ENCODE peak calls at places on chromosomes 12 and 14, in eight cellular contexts. K, S, H, R, X, O, L and N are unnamed samples. For H3K27me3 and H3K36me3, the result is how much of the 10 kb centered on the place peaks cover.

GRCh38 chr12:84874125-84874824 is 38.3 kb downstream of the SLC6A15 start:
- DNase-seq in H (no peak), S (no peak), X (peak), R (peak), O (peak), K (no peak), L (no peak), N (no peak)

GRCh38 chr12:92899388-92900001 is 29.6 kb downstream of the EEA1 start:
- DNase-seq in O (peak), L (peak), S (no peak), H (peak), K (no peak), X (no peak), R (peak), N (peak)

GRCh38 chr14:54603362-54603761 is 36.4 kb downstream of the SAMD4A start:
- DNase-seq in X (no peak), K (no peak), H (no peak), S (no peak), L (no peak), O (peak), R (no peak), N (no peak)

GRCh38 chr12:38588618-38589309 is 272.2 kb downstream of the ALG10B start:
- DNase-seq in L (no peak), O (peak), H (no peak), X (no peak), S (no peak), K (no peak), R (no peak), N (no peak)

GRCh38 chr12:10179871-10180270 is 1.0 kb downstream of the TMEM52B start:
- DNase-seq in H (no peak), S (no peak), X (no peak), K (no peak), O (no peak), R (no peak), L (no peak), N (no peak)

GRCh38 chr14:69208665-69209064 is 17.4 kb downstream of the EXD2 start:
- DNase-seq in H (no peak), L (no peak), R (no peak), K (no peak), S (no peak), O (no peak), X (no peak), N (no peak)

GRCh38 chr12:48061943-48062719 is 43.7 kb downstream of the SENP1 start:
- DNase-seq in H (no peak), S (no peak), K (no peak), X (no peak), L (no peak), R (no peak), O (peak), N (no peak)

GRCh38 chr12:47102406-47102805 is 22.6 kb upstream of the AMIGO2 start:
- DNase-seq in S (no peak), L (no peak), K (no peak), X (no peak), R (no peak), H (no peak), O (no peak), N (no peak)

GRCh38 chr12:47377414-47378221 is 297.9 kb upstream of the AMIGO2 start:
- DNase-seq in K (peak), R (no peak), S (no peak), L (peak), X (no peak), H (peak), O (peak), N (peak)

GRCh38 chr14:92615451-92615850 is 101.9 kb downstream of the RIN3 start:
- DNase-seq in S (peak), O (no peak), H (no peak), X (peak), R (no peak), L (no peak), K (no peak), N (no peak)

GRCh38 chr12:19759229-19759628 is 319.9 kb downstream of the AEBP2 start:
- DNase-seq in X (no peak), H (no peak), L (no peak), S (no peak), O (peak), K (no peak), R (no peak), N (no peak)

GRCh38 chr14:87108726-87109125 is 884.3 kb downstream of the GALC start:
- DNase-seq in R (no peak), S (no peak), L (no peak), X (no peak), K (no peak), O (peak), H (no peak), N (no peak)

GRCh38 chr14:61573748-61574513 is 121.4 kb upstream of the HIF1A start:
- DNase-seq in O (peak), H (no peak), L (peak), S (no peak), R (no peak), K (no peak), X (no peak), N (no peak)

GRCh38 chr12:80716711-80717469 is at the start of gene MYF5:
- DNase-seq in X (no peak), S (no peak), K (peak), H (no peak), O (no peak), L (peak), R (no peak), N (no peak)

GRCh38 chr12:116044181-116044580 is 233.3 kb downstream of the MED13L start:
- DNase-seq in R (no peak), K (no peak), O (no peak), H (no peak), X (no peak), S (no peak), L (no peak), N (no peak)

GRCh38 chr12:106717671-106718070 is 56.8 kb upstream of the RIC8B start:
- DNase-seq in L (no peak), K (no peak), X (no peak), H (no peak), S (no peak), R (no peak), O (no peak), N (no peak)

GRCh38 chr12:93427779-93428564 is 13.8 kb downstream of the UBE2N start:
- DNase-seq in X (no peak), H (no peak), S (no peak), K (no peak), L (no peak), O (peak), R (no peak), N (no peak)

GRCh38 chr14:63493246-63493645 is 49.9 kb downstream of the PPP2R5E start:
- DNase-seq in R (no peak), L (no peak), X (no peak), H (no peak), O (peak), S (no peak), K (no peak), N (no peak)

GRCh38 chr14:23528555-23528954 is 23.0 kb downstream of the ZFHX2 start:
- DNase-seq in L (no peak), K (no peak), R (no peak), O (no peak), X (no peak), H (no peak), S (no peak), N (no peak)

GRCh38 chr12:99059824-99060526 is 414.9 kb downstream of the APAF1 start:
- DNase-seq in L (no peak), O (peak), K (no peak), S (no peak), H (no peak), X (no peak), R (no peak), N (peak)

GRCh38 chr14:72613975-72614319 is 280.0 kb downstream of the DPF3 start:
- DNase-seq in H (no peak), L (no peak), O (no peak), R (no peak), S (no peak), K (no peak), X (no peak), N (no peak)

GRCh38 chr14:57549765-57550420 is 56.2 kb upstream of the CCDC198 start:
- DNase-seq in K (no peak), H (no peak), O (no peak), R (no peak), S (no peak), L (no peak), X (no peak), N (no peak)

GRCh38 chr14:72796935-72797334 is 97.0 kb downstream of the DPF3 start:
- DNase-seq in O (no peak), S (no peak), H (no peak), X (no peak), L (no peak), R (no peak), K (no peak), N (no peak)

GRCh38 chr12:98646165-98646764 is 1.2 kb downstream of the APAF1 start:
- DNase-seq in S (no peak), X (peak), K (no peak), O (peak), H (no peak), R (no peak), L (no peak), N (no peak)

DNA sequence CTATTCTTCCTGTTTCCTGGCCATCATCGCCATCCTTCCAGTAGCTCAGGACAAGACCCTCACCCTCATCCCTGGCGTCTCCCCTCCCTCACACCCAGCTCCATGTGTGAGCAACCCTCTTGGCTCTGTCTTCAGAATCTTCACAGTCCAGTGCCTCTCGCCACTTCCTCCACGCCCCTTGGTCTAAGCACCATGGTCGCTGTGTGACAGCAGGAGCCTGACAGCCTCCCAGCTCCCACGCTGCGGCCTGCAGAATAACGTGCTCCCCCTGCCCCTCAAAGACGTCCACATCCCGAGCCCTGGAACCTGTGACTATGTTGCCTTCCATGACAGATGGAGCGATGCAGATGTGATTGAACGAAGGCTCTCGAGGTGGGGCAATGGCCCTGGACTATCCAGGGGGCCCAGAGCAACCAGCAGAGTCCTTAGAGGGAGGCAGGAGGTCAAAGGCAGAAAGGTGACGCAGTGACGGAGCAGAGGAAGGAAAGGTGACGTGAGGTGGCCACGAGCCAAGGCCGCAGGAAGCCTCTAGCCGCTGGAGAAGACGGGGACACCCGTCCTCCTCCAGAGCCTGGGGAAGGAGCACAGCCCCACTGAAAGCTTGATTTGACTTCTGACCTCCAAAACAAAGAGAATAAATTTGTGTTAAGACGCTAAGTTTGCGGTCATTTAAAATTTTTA is 139.8 kb downstream of the CALM1 start:
- DNase-seq in L (no peak), X (no peak), K (no peak), R (no peak), S (no peak), H (no peak), O (no peak), N (no peak)
- H3K27me3 ChIP-seq in L (under half), X (under half), K (under half), R (under half), S (under half), H (under half), O (under half), N (under half)

DNA sequence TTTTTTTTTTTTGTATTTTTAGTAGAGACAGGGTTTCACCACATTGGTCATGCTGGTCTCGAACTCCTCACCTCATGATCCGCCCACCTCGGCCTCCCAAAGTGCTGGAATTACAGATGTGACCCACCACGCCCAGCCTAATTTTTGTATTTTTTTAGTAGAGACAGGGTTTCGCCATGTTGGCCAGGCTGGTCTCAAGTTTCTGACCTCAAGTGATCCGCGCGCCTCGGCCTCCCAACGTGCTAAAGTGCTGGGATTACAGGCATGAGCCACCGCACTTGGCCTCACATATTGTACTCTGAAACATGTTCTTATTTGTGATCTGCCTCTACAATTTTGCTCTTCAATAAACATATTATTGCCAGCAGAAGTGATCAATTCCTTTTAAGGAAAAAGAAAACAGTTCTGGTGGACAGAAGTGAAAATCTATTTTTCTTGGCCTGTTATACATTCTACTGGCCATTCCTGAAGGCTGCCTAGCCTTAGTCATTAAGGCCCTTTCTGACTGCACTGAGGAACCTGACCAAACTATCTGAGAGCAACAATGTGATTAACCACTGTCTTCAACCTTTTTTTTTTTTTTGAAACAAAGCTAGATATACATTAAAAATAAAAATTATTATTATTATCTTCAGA is 36.1 kb downstream of the SNX6 start:
- DNase-seq in O (no peak), L (no peak), R (no peak), S (no peak), K (no peak), H (no peak), X (no peak), N (peak)
- H3K36me3 ChIP-seq in O (half or more), L (half or more), R (under half), S (under half), K (under half), H (under half), X (half or more), N (under half)

GRCh38 chr12:12158858-12159257 is 88.1 kb downstream of the BCL2L14 start:
- DNase-seq in K (no peak), L (no peak), X (no peak), R (no peak), O (peak), S (no peak), H (no peak), N (no peak)

GRCh38 chr12:12156116-12156515 is 85.4 kb downstream of the BCL2L14 start:
- DNase-seq in K (no peak), O (no peak), H (no peak), R (no peak), L (no peak), S (no peak), X (no peak), N (no peak)

GRCh38 chr12:12159988-12160387 is 89.2 kb downstream of the BCL2L14 start:
- DNase-seq in O (peak), R (no peak), K (no peak), L (no peak), H (no peak), X (no peak), S (no peak), N (no peak)

GRCh38 chr12:12156835-12157234 is 86.1 kb downstream of the BCL2L14 start:
- DNase-seq in X (no peak), H (no peak), K (no peak), R (no peak), L (no peak), O (no peak), S (no peak), N (no peak)

GRCh38 chr12:12157424-12157823 is 86.7 kb downstream of the BCL2L14 start:
- DNase-seq in S (no peak), H (no peak), K (no peak), R (no peak), X (no peak), O (peak), L (no peak), N (no peak)
- H3K27me3 ChIP-seq in S (under half), H (under half), K (under half), R (under half), X (under half), O (under half), L (under half), N (under half)

GRCh38 chr12:124233041-124233836 is 61.7 kb upstream of the RFLNA start:
- DNase-seq in L (no peak), R (no peak), H (no peak), S (no peak), K (no peak), O (peak), X (no peak), N (no peak)

GRCh38 chr12:124230789-124231188 is 64.1 kb upstream of the RFLNA start:
- DNase-seq in S (no peak), X (no peak), H (no peak), L (no peak), O (no peak), K (no peak), R (no peak), N (no peak)

GRCh38 chr12:124230117-124230757 is 64.7 kb upstream of the RFLNA start:
- DNase-seq in X (no peak), S (no peak), K (no peak), L (no peak), R (no peak), H (no peak), O (no peak), N (no peak)

GRCh38 chr12:124232654-124232987 is 62.3 kb upstream of the RFLNA start:
- DNase-seq in X (no peak), L (no peak), H (no peak), S (no peak), R (no peak), O (peak), K (no peak), N (no peak)

DNA sequence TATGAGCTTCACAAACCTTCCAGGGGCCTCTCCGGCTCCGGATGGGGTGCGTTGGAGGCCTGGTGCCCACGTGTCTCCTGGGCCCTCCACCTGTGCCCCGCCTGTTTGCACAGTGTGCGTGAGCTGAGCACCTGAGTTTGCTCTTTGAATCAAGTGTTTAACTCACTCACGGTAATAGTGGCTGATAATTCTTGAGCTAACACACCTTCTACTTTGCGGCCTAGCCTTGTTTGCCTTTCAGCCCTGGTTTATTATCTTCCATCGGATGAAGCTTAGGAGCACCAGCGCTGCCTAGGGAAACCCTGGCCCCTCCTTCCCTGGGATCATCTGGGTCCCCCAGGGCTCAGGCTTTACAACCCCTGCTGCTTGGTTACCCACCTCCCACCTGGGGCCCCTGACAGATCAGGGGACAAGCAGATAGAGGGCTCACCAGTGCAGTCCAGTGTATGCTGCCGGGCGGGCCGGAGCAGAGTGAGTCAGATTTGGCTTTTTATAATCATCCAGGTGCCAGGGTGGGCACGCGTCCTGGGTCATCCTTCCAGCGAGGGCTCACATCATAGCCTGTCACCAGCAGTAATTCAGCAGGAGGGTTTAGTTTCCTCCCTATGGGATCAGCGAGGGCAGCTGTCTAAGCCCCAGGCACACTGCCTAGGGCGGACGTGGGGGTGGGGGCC is 62.8 kb upstream of the RFLNA start:
- DNase-seq in X (no peak), S (no peak), K (no peak), R (no peak), O (no peak), H (no peak), L (no peak), N (no peak)
- H3K36me3 ChIP-seq in X (under half), S (under half), K (under half), R (under half), O (under half), H (under half), L (under half), N (under half)

DNA sequence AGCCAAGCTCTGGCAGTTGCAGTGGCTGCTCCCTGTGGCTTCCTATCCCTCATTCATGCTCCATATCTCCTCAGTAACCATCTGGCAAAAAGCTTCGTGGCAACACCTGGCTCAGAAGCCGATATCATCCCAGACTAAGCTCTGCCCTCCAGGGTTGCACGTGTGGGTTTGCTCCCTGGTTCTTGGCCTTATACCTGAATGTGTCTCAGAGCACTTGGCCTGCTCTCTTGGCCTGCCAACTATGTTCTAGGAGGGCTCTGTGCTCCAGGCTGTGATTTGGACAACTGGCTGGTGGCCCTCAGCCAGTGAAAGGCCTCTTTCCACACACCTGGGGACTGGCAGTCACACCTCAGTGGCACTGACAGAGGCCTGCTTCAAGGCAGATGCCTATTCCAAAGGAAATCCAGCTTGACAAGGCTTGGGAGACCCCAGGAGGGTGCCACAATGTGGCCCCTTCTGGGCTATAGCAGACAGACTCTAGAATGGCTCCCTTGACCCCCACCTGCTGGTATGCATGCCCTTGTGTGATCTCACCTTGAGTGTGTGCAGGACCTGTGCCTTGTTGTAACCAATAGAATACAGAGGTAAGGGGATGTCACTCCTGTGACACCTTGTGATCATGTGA is 10.5 kb downstream of the PLD4 start:
- DNase-seq in R (peak), K (peak), X (no peak), L (peak), S (no peak), H (no peak), O (no peak), N (no peak)
- H3K27me3 ChIP-seq in R (under half), K (under half), X (under half), L (under half), S (under half), H (under half), O (half or more), N (under half)

GRCh38 chr12:104121001-104121400 is 17.0 kb downstream of the NFYB start:
- DNase-seq in R (no peak), H (no peak), X (no peak), S (no peak), K (no peak), L (no peak), O (peak), N (no peak)
- H3K36me3 ChIP-seq in R (under half), H (under half), X (half or more), S (under half), K (under half), L (half or more), O (half or more), N (half or more)

GRCh38 chr14:37585971-37586759 is 8.9 kb downstream of the FOXA1 start:
- DNase-seq in S (no peak), L (no peak), K (no peak), X (no peak), R (no peak), H (no peak), O (no peak), N (no peak)
- H3K27me3 ChIP-seq in S (under half), L (under half), K (under half), X (under half), R (under half), H (under half), O (half or more), N (half or more)

GRCh38 chr12:132869551-132869950 is 17.9 kb downstream of the CHFR start:
- DNase-seq in S (no peak), O (no peak), L (no peak), H (no peak), K (no peak), R (no peak), X (no peak), N (no peak)
- H3K36me3 ChIP-seq in S (under half), O (under half), L (half or more), H (under half), K (under half), R (under half), X (half or more), N (half or more)